ENCODE peak calls at places on chromosomes 2 and 18, in seven cellular contexts. One of them, this sample, is unnamed.

GRCh38 chr2:222130855-222131254 is 167.9 kb downstream of the PAX3 start:
- DNase-seq in cardiac muscle cell: no peak
- DNase-seq in AG04450: no peak
- DNase-seq in CD8-positive, alpha-beta T cell: no peak
- DNase-seq in cardiac fibroblast: no peak
- DNase-seq in K562: no peak
- DNase-seq in AG09309: no peak
- DNase-seq in this sample: no peak

GRCh38 chr2:201781583-201782051 is 884 bp upstream of the ALS2 start:
- DNase-seq in cardiac muscle cell: peak
- DNase-seq in cardiac fibroblast: peak
- DNase-seq in CD8-positive, alpha-beta T cell: no peak
- DNase-seq in K562: no peak
- DNase-seq in AG09309: no peak
- DNase-seq in AG04450: no peak
- DNase-seq in this sample: no peak

GRCh38 chr2:233100192-233100998 is 40.3 kb downstream of the INPP5D start:
- DNase-seq in AG09309: no peak
- DNase-seq in cardiac muscle cell: no peak
- DNase-seq in cardiac fibroblast: no peak
- DNase-seq in AG04450: no peak
- DNase-seq in CD8-positive, alpha-beta T cell: peak
- DNase-seq in K562: no peak
- DNase-seq in this sample: no peak

GRCh38 chr2:211114826-211115450 is 558.5 kb downstream of the CPS1 start:
- DNase-seq in cardiac fibroblast: peak
- DNase-seq in CD8-positive, alpha-beta T cell: no peak
- DNase-seq in cardiac muscle cell: no peak
- DNase-seq in AG09309: no peak
- DNase-seq in AG04450: no peak
- DNase-seq in K562: no peak
- DNase-seq in this sample: no peak

GRCh38 chr2:173355866-173356508 is 1.3 kb downstream of the CDCA7 start:
- DNase-seq in AG04450: no peak
- DNase-seq in CD8-positive, alpha-beta T cell: no peak
- DNase-seq in K562: no peak
- DNase-seq in cardiac fibroblast: no peak
- DNase-seq in cardiac muscle cell: no peak
- DNase-seq in AG09309: no peak
- DNase-seq in this sample: no peak

GRCh38 chr2:119937680-119938079 is 75.2 kb upstream of the EPB41L5 start:
- DNase-seq in K562: no peak
- DNase-seq in cardiac fibroblast: no peak
- DNase-seq in CD8-positive, alpha-beta T cell: no peak
- DNase-seq in AG04450: no peak
- DNase-seq in AG09309: no peak
- DNase-seq in cardiac muscle cell: no peak
- DNase-seq in this sample: no peak

GRCh38 chr2:102285368-102285767 is 26.0 kb upstream of the IL1RL1 start:
- DNase-seq in K562: no peak
- DNase-seq in CD8-positive, alpha-beta T cell: no peak
- DNase-seq in cardiac fibroblast: no peak
- DNase-seq in AG04450: no peak
- DNase-seq in AG09309: no peak
- DNase-seq in cardiac muscle cell: no peak
- DNase-seq in this sample: no peak

GRCh38 chr2:12321017-12321641 is 395.6 kb upstream of the TRIB2 start:
- DNase-seq in cardiac muscle cell: peak
- DNase-seq in K562: peak
- DNase-seq in AG04450: peak
- DNase-seq in CD8-positive, alpha-beta T cell: no peak
- DNase-seq in cardiac fibroblast: peak
- DNase-seq in AG09309: peak
- DNase-seq in this sample: no peak

GRCh38 chr2:20221169-20221938 is 3.6 kb downstream of the SDC1 start:
- DNase-seq in AG04450: no peak
- DNase-seq in cardiac fibroblast: peak
- DNase-seq in AG09309: peak
- DNase-seq in CD8-positive, alpha-beta T cell: no peak
- DNase-seq in cardiac muscle cell: peak
- DNase-seq in K562: no peak
- DNase-seq in this sample: no peak

GRCh38 chr18:48122376-48122775 is 191.9 kb upstream of the SMAD2 start:
- DNase-seq in K562: no peak
- DNase-seq in cardiac fibroblast: no peak
- DNase-seq in cardiac muscle cell: no peak
- DNase-seq in AG04450: no peak
- DNase-seq in AG09309: no peak
- DNase-seq in CD8-positive, alpha-beta T cell: no peak
- DNase-seq in this sample: no peak

GRCh38 chr2:105038383-105039061 is 653 bp downstream of the MRPS9 start:
- DNase-seq in AG09309: no peak
- DNase-seq in CD8-positive, alpha-beta T cell: no peak
- DNase-seq in cardiac fibroblast: peak
- DNase-seq in cardiac muscle cell: no peak
- DNase-seq in K562: no peak
- DNase-seq in AG04450: no peak
- DNase-seq in this sample: no peak

GRCh38 chr2:8118940-8119781 is 562.7 kb upstream of the ID2 start:
- DNase-seq in K562: no peak
- DNase-seq in CD8-positive, alpha-beta T cell: no peak
- DNase-seq in cardiac fibroblast: no peak
- DNase-seq in cardiac muscle cell: no peak
- DNase-seq in AG04450: no peak
- DNase-seq in AG09309: no peak
- DNase-seq in this sample: no peak

GRCh38 chr2:183349046-183349445 is 224.8 kb downstream of the NUP35 start:
- DNase-seq in cardiac muscle cell: no peak
- DNase-seq in cardiac fibroblast: no peak
- DNase-seq in AG04450: no peak
- DNase-seq in CD8-positive, alpha-beta T cell: no peak
- DNase-seq in AG09309: no peak
- DNase-seq in K562: no peak
- DNase-seq in this sample: no peak

DNA sequence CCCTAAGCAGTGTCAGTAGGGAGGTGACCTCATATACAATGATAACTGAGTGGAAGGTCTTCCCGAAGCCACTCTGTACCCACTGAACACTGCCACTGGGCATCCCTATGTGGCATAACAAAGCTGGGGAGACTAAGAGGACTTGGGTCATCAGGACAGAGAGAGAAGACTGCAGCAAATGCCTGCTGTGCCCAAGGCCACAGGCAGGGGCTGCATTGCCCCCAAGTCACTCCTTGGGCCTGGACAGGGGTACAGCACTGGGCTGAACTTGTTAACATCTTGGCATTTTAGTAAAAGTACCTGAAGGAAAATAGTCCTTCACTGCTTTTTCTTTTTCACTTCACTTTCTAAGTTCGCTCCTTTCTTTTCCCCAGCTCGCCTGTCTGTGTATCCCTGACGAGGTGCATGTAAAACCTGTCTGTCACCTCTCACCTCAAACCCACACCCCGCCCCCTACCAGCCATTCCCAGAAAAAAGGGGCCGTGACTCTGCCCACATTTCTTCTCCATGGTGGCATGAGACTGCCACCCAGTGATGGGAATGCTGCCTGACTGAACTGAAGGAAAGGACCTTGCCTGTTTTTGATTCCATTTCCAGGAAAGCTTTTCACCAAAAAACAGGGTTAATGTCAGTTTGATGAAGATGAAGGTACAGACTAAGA is 62.9 kb downstream of the MTHFD2 start:
- DNase-seq in cardiac muscle cell: peak
- DNase-seq in CD8-positive, alpha-beta T cell: no peak
- DNase-seq in AG09309: no peak
- DNase-seq in K562: no peak
- DNase-seq in cardiac fibroblast: peak
- DNase-seq in AG04450: no peak
- DNase-seq in this sample: peak
- TF ChIP-seq CTCF in cardiac muscle cell: peak
- TF ChIP-seq CTCF in CD8-positive, alpha-beta T cell: no peak
- TF ChIP-seq CTCF in AG09309: peak
- TF ChIP-seq CTCF in K562: peak
- TF ChIP-seq CTCF in cardiac fibroblast: peak
- TF ChIP-seq CTCF in AG04450: peak
- TF ChIP-seq CTCF in this sample: peak

GRCh38 chr2:240142859-240143258 is 2.4 kb upstream of the OTOS start:
- DNase-seq in K562: no peak
- DNase-seq in cardiac muscle cell: no peak
- DNase-seq in AG04450: no peak
- DNase-seq in cardiac fibroblast: no peak
- DNase-seq in CD8-positive, alpha-beta T cell: no peak
- DNase-seq in AG09309: no peak
- DNase-seq in this sample: no peak
- TF ChIP-seq CTCF in K562: no peak
- TF ChIP-seq CTCF in cardiac muscle cell: no peak
- TF ChIP-seq CTCF in AG04450: no peak
- TF ChIP-seq CTCF in cardiac fibroblast: no peak
- TF ChIP-seq CTCF in CD8-positive, alpha-beta T cell: no peak
- TF ChIP-seq CTCF in AG09309: no peak
- TF ChIP-seq CTCF in this sample: no peak

GRCh38 chr2:69081001-69081400 is 68.0 kb downstream of the ANTXR1 start:
- DNase-seq in cardiac muscle cell: no peak
- DNase-seq in cardiac fibroblast: no peak
- DNase-seq in AG09309: no peak
- DNase-seq in CD8-positive, alpha-beta T cell: no peak
- DNase-seq in AG04450: no peak
- DNase-seq in K562: no peak
- DNase-seq in this sample: no peak

GRCh38 chr2:69081757-69082156 is 68.8 kb downstream of the ANTXR1 start:
- DNase-seq in AG04450: no peak
- DNase-seq in cardiac fibroblast: no peak
- DNase-seq in CD8-positive, alpha-beta T cell: no peak
- DNase-seq in cardiac muscle cell: no peak
- DNase-seq in AG09309: no peak
- DNase-seq in K562: no peak
- DNase-seq in this sample: no peak

GRCh38 chr2:69082430-69082997 is 69.5 kb downstream of the ANTXR1 start:
- DNase-seq in AG09309: peak
- DNase-seq in cardiac fibroblast: peak
- DNase-seq in K562: no peak
- DNase-seq in CD8-positive, alpha-beta T cell: no peak
- DNase-seq in AG04450: peak
- DNase-seq in cardiac muscle cell: peak
- DNase-seq in this sample: no peak

GRCh38 chr2:69084492-69084891 is 71.5 kb downstream of the ANTXR1 start:
- DNase-seq in AG04450: no peak
- DNase-seq in cardiac muscle cell: no peak
- DNase-seq in cardiac fibroblast: no peak
- DNase-seq in CD8-positive, alpha-beta T cell: no peak
- DNase-seq in AG09309: no peak
- DNase-seq in K562: no peak
- DNase-seq in this sample: no peak

DNA sequence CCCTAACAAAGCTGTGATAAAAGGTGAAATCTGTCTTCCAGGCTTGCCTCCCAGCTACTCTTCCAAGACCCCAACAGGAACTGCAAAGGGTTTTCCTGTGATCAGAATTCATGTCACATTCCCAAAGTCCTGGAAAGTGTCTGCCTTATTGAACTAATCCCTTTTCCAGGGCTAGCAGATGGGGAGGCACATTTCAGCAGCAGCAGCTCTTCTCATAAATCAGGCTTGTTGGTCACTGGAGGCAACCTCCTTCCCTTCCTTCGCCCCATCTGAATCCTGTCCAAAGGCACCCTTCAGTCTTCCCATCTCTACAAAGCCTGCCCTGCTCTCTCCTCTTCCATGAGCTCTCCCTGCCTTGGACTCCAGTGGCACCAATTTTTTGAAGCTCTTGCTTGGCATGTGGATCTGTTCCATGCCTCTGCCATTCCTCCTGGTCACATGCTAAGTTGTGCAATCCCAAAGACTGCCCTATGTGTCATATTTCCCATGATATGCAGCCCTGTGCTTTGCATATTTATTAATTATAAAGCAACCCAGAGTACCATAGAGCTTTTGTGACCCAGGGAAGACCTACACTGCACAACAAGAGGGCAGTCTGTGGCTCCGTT is 70.3 kb downstream of the ANTXR1 start:
- DNase-seq in AG04450: no peak
- DNase-seq in CD8-positive, alpha-beta T cell: no peak
- DNase-seq in AG09309: no peak
- DNase-seq in cardiac fibroblast: peak
- DNase-seq in K562: no peak
- DNase-seq in cardiac muscle cell: peak
- DNase-seq in this sample: no peak
- TF ChIP-seq CTCF in AG04450: no peak
- TF ChIP-seq CTCF in CD8-positive, alpha-beta T cell: no peak
- TF ChIP-seq CTCF in AG09309: no peak
- TF ChIP-seq CTCF in cardiac fibroblast: no peak
- TF ChIP-seq CTCF in K562: no peak
- TF ChIP-seq CTCF in cardiac muscle cell: no peak
- TF ChIP-seq CTCF in this sample: no peak

DNA sequence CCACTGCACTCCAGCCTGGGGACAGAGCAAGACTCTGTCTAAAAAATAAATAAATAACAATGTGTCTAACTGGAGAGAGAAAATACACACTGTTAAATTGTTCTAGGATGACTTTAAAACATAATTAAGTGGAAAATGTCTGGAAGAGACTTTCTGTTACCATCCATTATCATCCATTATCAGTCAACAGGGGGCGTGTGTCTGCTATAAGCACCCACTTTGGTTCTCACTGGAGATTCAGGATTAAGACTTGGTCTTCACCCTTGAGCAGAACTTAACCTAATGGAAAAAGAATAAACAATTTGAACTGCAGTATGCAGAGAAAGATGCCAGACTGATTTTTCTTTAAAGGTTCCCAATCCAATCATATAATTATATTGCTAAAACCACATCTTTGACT is 999.8 kb upstream of the GYPC start:
- DNase-seq in cardiac fibroblast: no peak
- DNase-seq in CD8-positive, alpha-beta T cell: no peak
- DNase-seq in cardiac muscle cell: no peak
- DNase-seq in K562: no peak
- DNase-seq in AG09309: no peak
- DNase-seq in AG04450: no peak
- DNase-seq in this sample: no peak
- TF ChIP-seq CTCF in cardiac fibroblast: no peak
- TF ChIP-seq CTCF in CD8-positive, alpha-beta T cell: no peak
- TF ChIP-seq CTCF in cardiac muscle cell: no peak
- TF ChIP-seq CTCF in K562: no peak
- TF ChIP-seq CTCF in AG09309: no peak
- TF ChIP-seq CTCF in AG04450: no peak
- TF ChIP-seq CTCF in this sample: no peak

This sample was measured in endothelial cell.